ENCODE peak calls at places on chromosome 12, in six cellular contexts. X, H, R, W, Q and E are unnamed samples.
A peak's percentile ranks its signal among the peaks of the same experiment; 100 is the strongest.

GRCh38 chr12:74646831-74647230 is 109.2 kb downstream of the ATXN7L3B start:
- ATAC-seq in X (peak; percentile 67), H (no peak), R (no peak), W (no peak), Q (no peak), E (no peak)

GRCh38 chr12:61412209-61412608 is 848.0 kb upstream of the USP15 start:
- ATAC-seq in X (no peak), H (no peak), R (no peak), W (no peak), Q (no peak), E (no peak)

GRCh38 chr12:83122623-83122934 is 435.9 kb downstream of the TMTC2 start:
- ATAC-seq in X (no peak), H (no peak), R (no peak), W (no peak), Q (no peak), E (no peak)

GRCh38 chr12:102953221-102953620 is 4.3 kb upstream of the ASCL1 start:
- ATAC-seq in X (no peak), H (no peak), R (no peak), W (no peak), Q (no peak), E (no peak)

GRCh38 chr12:132632521-132633228 is 14.1 kb downstream of the P2RX2 start:
- ATAC-seq in X (no peak), H (no peak), R (no peak), W (no peak), Q (no peak), E (no peak)

GRCh38 chr12:47408171-47408871 is 297.5 kb downstream of the RPAP3 start:
- ATAC-seq in X (no peak), H (peak; percentile 81), R (peak; percentile 71), W (peak; percentile 56), Q (peak; percentile 28), E (peak; percentile 91)

GRCh38 chr12:120364487-120364886 is 4.5 kb downstream of the MSI1 start:
- ATAC-seq in X (no peak), H (peak; percentile 42), R (no peak), W (no peak), Q (no peak), E (no peak)

GRCh38 chr12:106058256-106059182 is 80.2 kb downstream of the NUAK1 start:
- ATAC-seq in X (no peak), H (no peak), R (peak; percentile 26), W (no peak), Q (no peak), E (no peak)

GRCh38 chr12:53414756-53415417 is 8.8 kb upstream of the AMHR2 start:
- ATAC-seq in X (no peak), H (no peak), R (no peak), W (no peak), Q (no peak), E (peak; percentile 14)

GRCh38 chr12:108905725-108906124 is 25.8 kb downstream of the DAO start:
- ATAC-seq in X (peak; percentile 44), H (peak; percentile 29), R (no peak), W (no peak), Q (no peak), E (no peak)

GRCh38 chr12:53200107-53200457 is 7.0 kb downstream of the ITGB7 start:
- ATAC-seq in X (no peak), H (no peak), R (peak; percentile 9), W (no peak), Q (no peak), E (no peak)

GRCh38 chr12:51357374-51358047 is 11.0 kb upstream of the CELA1 start:
- ATAC-seq in X (no peak), H (peak; percentile 10), R (peak; percentile 79), W (no peak), Q (no peak), E (no peak)

GRCh38 chr12:96908170-96908675 is 1.2 kb downstream of the NEDD1 start:
- ATAC-seq in X (no peak), H (peak; percentile 8), R (peak; percentile 47), W (no peak), Q (peak; percentile 19), E (peak; percentile 51)

GRCh38 chr12:51238037-51238509 is 553 bp upstream of the DAZAP2 start:
- ATAC-seq in X (no peak), H (peak; percentile 44), R (peak; percentile 11), W (no peak), Q (peak; percentile 9), E (peak; percentile 17)

GRCh38 chr12:74985293-74985985 is 224.2 kb downstream of the KCNC2 start:
- ATAC-seq in X (no peak), H (peak; percentile 19), R (peak; percentile 40), W (no peak), Q (no peak), E (no peak)

GRCh38 chr12:1566449-1567135 is 27.8 kb downstream of the FBXL14 start:
- ATAC-seq in X (no peak), H (no peak), R (no peak), W (no peak), Q (no peak), E (no peak)

GRCh38 chr12:93978553-93978952 is 169.8 kb upstream of the PLXNC1 start:
- ATAC-seq in X (peak; percentile 90), H (peak; percentile 7), R (no peak), W (no peak), Q (no peak), E (peak; percentile 54)

GRCh38 chr12:1805441-1806081 is 14.8 kb upstream of the LRTM2 start:
- ATAC-seq in X (no peak), H (no peak), R (no peak), W (no peak), Q (no peak), E (no peak)

GRCh38 chr12:117579939-117580717 is 218.7 kb upstream of the NOS1 start:
- ATAC-seq in X (peak; percentile 50), H (no peak), R (no peak), W (no peak), Q (no peak), E (no peak)

GRCh38 chr12:56028511-56029165 is 7.8 kb downstream of the IKZF4 start:
- ATAC-seq in X (no peak), H (no peak), R (no peak), W (no peak), Q (no peak), E (peak; percentile 87)

GRCh38 chr12:83389237-83389996 is 702.7 kb downstream of the TMTC2 start:
- ATAC-seq in X (no peak), H (peak; percentile 58), R (no peak), W (no peak), Q (no peak), E (no peak)

GRCh38 chr12:39277416-39277815 is 165.5 kb downstream of the KIF21A start:
- ATAC-seq in X (no peak), H (peak; percentile 23), R (peak; percentile 86), W (no peak), Q (no peak), E (no peak)

GRCh38 chr12:122116707-122117535 is 38.4 kb downstream of the MLXIP start:
- ATAC-seq in X (peak; percentile 49), H (peak; percentile 69), R (no peak), W (no peak), Q (no peak), E (peak; percentile 22)

GRCh38 chr12:104465379-104465778 is 8.6 kb downstream of the CHST11 start:
- ATAC-seq in X (no peak), H (no peak), R (no peak), W (no peak), Q (no peak), E (no peak)

GRCh38 chr12:7078163-7078562 is 14.1 kb downstream of the C1R start:
- ATAC-seq in X (no peak), H (no peak), R (no peak), W (no peak), Q (no peak), E (no peak)

GRCh38 chr12:30461011-30461670 is 234.5 kb downstream of the IPO8 start:
- ATAC-seq in X (no peak), H (no peak), R (no peak), W (no peak), Q (no peak), E (no peak)

GRCh38 chr12:109675411-109675810 is 38.2 kb upstream of the FAM222A start:
- ATAC-seq in X (no peak), H (no peak), R (no peak), W (no peak), Q (no peak), E (no peak)

GRCh38 chr12:119122047-119122446 is 56.7 kb upstream of the HSPB8 start:
- ATAC-seq in X (no peak), H (no peak), R (no peak), W (no peak), Q (no peak), E (no peak)

GRCh38 chr12:27969901-27970390 is 2.6 kb downstream of the PTHLH start:
- ATAC-seq in X (peak; percentile 62), H (peak; percentile 57), R (peak; percentile 85), W (peak; percentile 51), Q (peak; percentile 60), E (peak; percentile 69)

GRCh38 chr12:14156606-14157005 is 175.2 kb upstream of the GRIN2B start:
- ATAC-seq in X (no peak), H (no peak), R (no peak), W (no peak), Q (no peak), E (no peak)

GRCh38 chr12:12718382-12718761 is 1.2 kb downstream of the CDKN1B start:
- ATAC-seq in X (no peak), H (no peak), R (no peak), W (no peak), Q (no peak), E (no peak)

GRCh38 chr12:99049774-99050173 is 404.7 kb downstream of the APAF1 start:
- ATAC-seq in X (no peak), H (no peak), R (no peak), W (no peak), Q (no peak), E (no peak)

GRCh38 chr12:132775502-132776233 is 14.0 kb upstream of the ANKLE2 start:
- ATAC-seq in X (no peak), H (no peak), R (no peak), W (no peak), Q (no peak), E (no peak)

GRCh38 chr12:5163661-5164060 is 120.0 kb downstream of the KCNA5 start:
- ATAC-seq in X (no peak), H (no peak), R (no peak), W (no peak), Q (no peak), E (no peak)

GRCh38 chr12:112309797-112310196 is 72.4 kb downstream of the HECTD4 start:
- ATAC-seq in X (no peak), H (no peak), R (peak; percentile 53), W (no peak), Q (no peak), E (no peak)